ENCODE peak calls at places on chromosome 3, in six cellular contexts. F is heart left ventricle; Y is pancreas; D is neuronal stem cell; R is CD8-positive, alpha-beta T cell; I is right atrium auricular region. C is an unnamed sample.

GRCh38 chr3:53842436-53843194 is 3.6 kb downstream of the CHDH start:
- DNase-seq in R (no peak), D (no peak), F (peak; percentile 39), Y (peak; percentile 80), I (no peak), C (no peak)

GRCh38 chr3:159964166-159964973 is 24.3 kb upstream of the IL12A start:
- DNase-seq in Y (no peak), D (no peak), I (no peak), F (no peak), R (no peak), C (no peak)

GRCh38 chr3:188772886-188773285 is 398.9 kb upstream of the TPRG1 start:
- DNase-seq in D (no peak), I (no peak), F (no peak), R (no peak), Y (no peak), C (no peak)

GRCh38 chr3:102225407-102226132 is 209.2 kb upstream of the ZPLD1 start:
- DNase-seq in I (no peak), Y (no peak), D (peak; percentile 21), R (no peak), F (no peak), C (no peak)

GRCh38 chr3:111717601-111718000 is 122.5 kb upstream of the ZBED2 start:
- DNase-seq in R (peak; percentile 70), F (peak; percentile 75), Y (peak; percentile 60), I (peak; percentile 89), D (peak; percentile 74), C (no peak)

GRCh38 chr3:25455316-25456232 is 27.5 kb downstream of the RARB start:
- DNase-seq in I (peak; percentile 72), Y (no peak), F (peak; percentile 42), D (no peak), R (no peak), C (no peak)

GRCh38 chr3:189903562-189904250 is 217.0 kb downstream of the P3H2 start:
- DNase-seq in Y (no peak), F (no peak), I (no peak), R (no peak), D (no peak), C (no peak)

GRCh38 chr3:123813876-123814275 is 70.3 kb downstream of the MYLK start:
- DNase-seq in Y (no peak), I (no peak), D (no peak), R (no peak), F (peak; percentile 16), C (no peak)

GRCh38 chr3:156404217-156404616 is 150.7 kb downstream of the SSR3 start:
- DNase-seq in D (no peak), R (no peak), Y (no peak), I (no peak), F (no peak), C (no peak)
- H3K27ac ChIP-seq in D (no peak overlapping the region), R (no peak overlapping the region), Y (no peak overlapping the region), I (no peak overlapping the region), F (no peak overlapping the region), C (no peak overlapping the region)

DNA sequence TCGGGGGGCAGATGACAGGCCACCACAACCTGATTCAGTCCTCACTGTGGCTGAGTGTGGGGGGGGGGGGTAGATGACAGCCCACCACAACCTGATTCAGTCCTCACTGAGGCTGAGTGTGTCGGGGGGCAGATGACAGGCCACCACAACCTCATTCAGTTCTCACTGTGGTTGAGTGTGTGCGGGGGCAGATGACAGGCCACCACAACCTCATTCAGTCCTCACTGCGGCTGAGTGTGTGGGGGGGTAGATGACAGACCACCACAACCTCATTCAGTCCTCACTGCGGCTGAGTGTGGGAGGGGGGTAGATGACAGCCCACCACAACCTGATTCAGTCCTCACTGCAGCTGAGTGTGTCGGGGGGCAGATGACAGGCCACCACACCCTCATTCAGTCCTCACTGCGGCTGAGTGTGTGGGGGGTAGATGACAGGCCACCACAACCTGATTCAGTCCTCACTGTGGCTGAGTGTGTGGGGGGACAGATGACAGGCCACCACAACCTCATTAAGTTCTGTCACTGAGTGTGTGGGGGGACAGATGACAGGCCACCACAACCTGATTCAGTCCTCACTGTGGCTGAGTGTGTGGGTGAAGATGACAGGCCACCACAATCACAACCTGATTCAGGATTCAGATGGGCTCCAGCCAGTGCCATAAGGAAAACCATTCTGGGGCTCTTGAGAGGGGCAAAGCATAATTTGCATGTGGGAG is 16.9 kb downstream of the ZNF717 start:
- DNase-seq in F (no peak), R (no peak), D (no peak), Y (no peak), I (no peak), C (no peak)
- H3K9me3 ChIP-seq in F (peaks cover 55% of the 10 kb centered on the region), R (peaks cover 16% of the 10 kb centered on the region), D (peaks cover 6% of the 10 kb centered on the region), Y (no peaks in the 10 kb centered on the region), I (no peaks in the 10 kb centered on the region), C (no peaks in the 10 kb centered on the region)

GRCh38 chr3:66498718-66499611 is 1.9 kb downstream of the LRIG1 start:
- DNase-seq in Y (no peak), R (no peak), I (no peak), F (peak; percentile 51), D (no peak), C (no peak)
- H3K4me3 ChIP-seq in Y (peak overlapping the region; percentile 99), R (no peak overlapping the region), I (peak overlapping the region; percentile 95), F (peak overlapping the region; percentile 88), D (peak overlapping the region; percentile 98), C (peak overlapping the region; percentile 92)

GRCh38 chr3:96101013-96101412 is 713.4 kb upstream of the EPHA6 start:
- DNase-seq in I (no peak), R (no peak), Y (no peak), D (no peak), F (no peak), C (no peak)
- H3K27ac ChIP-seq in I (no peak overlapping the region), R (no peak overlapping the region), Y (no peak overlapping the region), D (no peak overlapping the region), F (no peak overlapping the region), C (no peak overlapping the region)

GRCh38 chr3:82376883-82377282 is 615.4 kb upstream of the GBE1 start:
- DNase-seq in D (peak; percentile 24), I (no peak), R (no peak), F (no peak), Y (no peak), C (no peak)

GRCh38 chr3:82384176-82384575 is 622.7 kb upstream of the GBE1 start:
- DNase-seq in R (no peak), Y (no peak), F (no peak), D (no peak), I (no peak), C (no peak)

GRCh38 chr3:82382831-82383230 is 621.4 kb upstream of the GBE1 start:
- DNase-seq in D (no peak), R (no peak), I (no peak), F (no peak), Y (no peak), C (no peak)

DNA sequence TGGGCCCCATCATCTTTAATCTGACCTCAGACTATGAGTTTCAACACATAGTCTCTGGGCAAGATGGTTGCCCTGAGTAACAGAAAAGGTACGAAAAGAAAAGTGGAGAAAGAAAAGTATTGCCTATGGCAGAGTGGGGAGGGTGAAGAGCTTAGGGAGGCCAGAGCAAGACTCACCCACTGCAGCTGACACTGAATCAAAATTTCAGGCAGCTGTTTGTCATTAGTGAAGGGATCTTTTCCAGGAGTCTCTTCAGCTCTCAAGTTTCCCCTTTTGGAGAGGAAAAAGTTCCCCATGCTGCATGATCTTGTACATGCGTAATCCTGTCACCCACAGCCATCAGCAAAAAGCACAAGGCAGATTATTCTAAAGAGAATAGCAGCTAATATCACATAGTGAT is 616.9 kb upstream of the GBE1 start:
- DNase-seq in F (no peak), R (no peak), D (no peak), Y (no peak), I (no peak), C (no peak)
- H3K9me3 ChIP-seq in F (peaks cover 22% of the 10 kb centered on the region), R (no peaks in the 10 kb centered on the region), D (peaks cover 7% of the 10 kb centered on the region), Y (no peaks in the 10 kb centered on the region), I (no peaks in the 10 kb centered on the region), C (peaks cover 7% of the 10 kb centered on the region)